ENCODE peak calls at places on chromosomes 5 and 9, in seven cellular contexts. R is brain microvascular endothelial cell, C is SJCRH30, J is left lung, O is neural progenitor cell, N is OCI-LY7, Q is IMR-90. I is an unnamed sample.
A peak's percentile ranks its signal among the peaks of the same experiment; 100 is the strongest.

GRCh38 chr9:137550241-137550621 is at the start of gene PNPLA7:
- DNase-seq in R (peak; percentile 49), C (peak; percentile 80), J (peak; percentile 93), O (peak; percentile 84), N (peak; percentile 69), Q (peak; percentile 43), I (peak; percentile 49)

GRCh38 chr9:84953797-84954695 is 284.5 kb downstream of the NTRK2 start:
- DNase-seq in R (peak; percentile 34), C (peak; percentile 69), J (peak; percentile 87), O (peak; percentile 86), N (peak; percentile 32), Q (peak; percentile 1), I (peak; percentile 87)

GRCh38 chr9:108634164-108634563 is 221.6 kb downstream of the ACTL7B start:
- DNase-seq in R (no peak), C (peak; percentile 58), J (no peak), O (no peak), N (no peak), Q (no peak), I (no peak)

GRCh38 chr9:121830441-121831140 is 179.2 kb downstream of the DAB2IP start:
- DNase-seq in R (no peak), C (no peak), J (no peak), O (no peak), N (no peak), Q (no peak), I (no peak)

GRCh38 chr5:145984072-145984471 is 47.7 kb downstream of the SH3RF2 start:
- DNase-seq in R (no peak), C (no peak), J (no peak), O (no peak), N (no peak), Q (no peak), I (no peak)

GRCh38 chr5:91281409-91281808 is 101.7 kb downstream of the ARRDC3 start:
- DNase-seq in R (no peak), C (peak; percentile 61), J (no peak), O (no peak), N (no peak), Q (peak; percentile 85), I (no peak)

GRCh38 chr9:70806872-70807271 is 314.5 kb downstream of the TRPM3 start:
- DNase-seq in R (no peak), C (no peak), J (no peak), O (no peak), N (no peak), Q (no peak), I (no peak)

GRCh38 chr5:87827561-87827960 is 414.8 kb upstream of the CCNH start:
- DNase-seq in R (no peak), C (no peak), J (no peak), O (no peak), N (no peak), Q (no peak), I (no peak)

GRCh38 chr9:6498982-6499381 is 86.0 kb downstream of the UHRF2 start:
- DNase-seq in R (peak; percentile 33), C (no peak), J (no peak), O (no peak), N (no peak), Q (peak; percentile 85), I (no peak)

GRCh38 chr5:105695916-105696315 is 1974.8 kb downstream of the EFNA5 start:
- DNase-seq in R (no peak), C (no peak), J (no peak), O (peak; percentile 43), N (no peak), Q (no peak), I (no peak)

GRCh38 chr5:14675865-14676300 is 11.4 kb downstream of the OTULIN start:
- DNase-seq in R (no peak), C (no peak), J (no peak), O (no peak), N (peak; percentile 47), Q (no peak), I (no peak)

GRCh38 chr5:91312698-91313097 is 70.4 kb downstream of the ARRDC3 start:
- DNase-seq in R (no peak), C (no peak), J (no peak), O (no peak), N (no peak), Q (no peak), I (no peak)

GRCh38 chr5:72402381-72402890 is 82.3 kb downstream of the PTCD2 start:
- DNase-seq in R (no peak), C (no peak), J (no peak), O (no peak), N (no peak), Q (peak; percentile 85), I (no peak)

GRCh38 chr9:74497750-74498615 is 848 bp downstream of the RORB start:
- DNase-seq in R (no peak), C (no peak), J (peak; percentile 76), O (peak; percentile 65), N (no peak), Q (no peak), I (no peak)

GRCh38 chr5:35470866-35471265 is 146.8 kb upstream of the SPEF2 start:
- DNase-seq in R (peak; percentile 40), C (no peak), J (peak; percentile 28), O (no peak), N (no peak), Q (peak; percentile 13), I (no peak)

DNA sequence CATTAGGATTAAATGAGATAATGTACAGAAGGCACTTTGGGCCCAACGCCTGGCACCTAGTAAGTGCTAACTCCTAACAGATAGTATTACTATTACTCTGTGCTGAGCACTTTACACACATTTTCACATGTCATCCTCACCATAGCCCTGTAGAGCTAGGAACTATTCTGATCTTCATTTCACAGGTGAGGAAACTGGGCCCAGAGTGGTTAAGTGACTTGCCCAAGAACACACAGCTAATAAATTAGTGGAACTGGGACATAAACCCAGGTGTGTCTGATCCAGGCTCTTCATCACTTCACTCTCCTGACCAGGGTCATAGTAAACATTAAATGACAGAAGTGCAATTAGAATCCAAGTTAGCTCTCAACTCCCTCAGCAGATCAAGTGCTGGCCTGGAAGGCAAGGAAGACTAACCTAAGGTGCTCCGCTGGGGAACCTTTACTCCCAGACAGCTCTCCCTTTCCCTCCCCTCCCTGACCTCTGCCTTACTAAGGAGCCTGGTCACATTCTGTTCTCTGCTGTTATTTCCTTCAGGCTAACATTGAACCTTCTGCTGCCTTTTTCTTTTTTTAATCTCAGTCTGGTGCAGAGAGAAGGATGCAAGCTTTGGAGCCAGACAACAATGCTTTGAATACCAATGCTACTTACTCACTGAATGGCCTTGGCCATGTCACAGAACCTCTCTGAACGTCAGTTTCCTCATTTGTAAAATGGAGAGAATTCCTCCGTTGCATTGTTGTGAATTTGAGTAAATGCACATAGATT is 4.1 kb upstream of the ADRA1B start:
- DNase-seq in R (peak; percentile 78), C (no peak), J (no peak), O (no peak), N (no peak), Q (peak; percentile 65), I (no peak)
- H3K27ac ChIP-seq in R (peak overlapping the region; percentile 78), C (no peak overlapping the region), J (no peak overlapping the region), O (no peak overlapping the region), N (no peak overlapping the region), Q (peak overlapping the region; percentile 2), I (no peak overlapping the region)

DNA sequence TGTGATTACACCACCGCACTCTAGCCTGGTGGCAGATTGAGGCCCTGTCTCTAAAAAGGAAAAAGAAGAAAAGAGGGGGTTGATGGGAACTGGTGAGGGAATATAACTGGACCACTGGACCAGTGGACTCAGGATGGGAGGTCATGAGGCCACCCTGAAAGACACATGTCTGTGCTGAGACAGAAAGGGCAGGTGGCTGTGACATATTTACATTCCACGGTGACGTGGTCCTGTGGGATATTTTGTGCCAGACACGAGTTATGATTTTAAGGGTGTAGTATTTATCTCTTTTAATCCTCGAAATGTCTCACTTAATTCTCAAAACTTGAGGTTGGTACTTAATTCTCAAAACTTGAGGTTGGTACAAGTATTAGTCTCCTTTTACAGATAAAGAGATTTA is 32.9 kb downstream of the LHX2 start:
- DNase-seq in R (no peak), C (no peak), J (no peak), O (no peak), N (no peak), Q (no peak), I (no peak)
- H3K27ac ChIP-seq in R (no peak overlapping the region), C (no peak overlapping the region), J (no peak overlapping the region), O (no peak overlapping the region), N (no peak overlapping the region), Q (no peak overlapping the region), I (no peak overlapping the region)

GRCh38 chr9:20658677-20659473 is 25.2 kb upstream of the FOCAD start:
- DNase-seq in R (no peak), C (no peak), J (no peak), O (peak; percentile 30), N (no peak), Q (no peak), I (no peak)

GRCh38 chr9:20659474-20659962 is 24.5 kb upstream of the FOCAD start:
- DNase-seq in R (no peak), C (no peak), J (no peak), O (no peak), N (no peak), Q (no peak), I (no peak)

GRCh38 chr9:20662156-20662555 is 21.9 kb upstream of the FOCAD start:
- DNase-seq in R (no peak), C (peak; percentile 56), J (no peak), O (peak; percentile 74), N (no peak), Q (no peak), I (no peak)

GRCh38 chr9:20664501-20664900 is 19.6 kb upstream of the FOCAD start:
- DNase-seq in R (no peak), C (no peak), J (no peak), O (peak; percentile 42), N (no peak), Q (no peak), I (no peak)

DNA sequence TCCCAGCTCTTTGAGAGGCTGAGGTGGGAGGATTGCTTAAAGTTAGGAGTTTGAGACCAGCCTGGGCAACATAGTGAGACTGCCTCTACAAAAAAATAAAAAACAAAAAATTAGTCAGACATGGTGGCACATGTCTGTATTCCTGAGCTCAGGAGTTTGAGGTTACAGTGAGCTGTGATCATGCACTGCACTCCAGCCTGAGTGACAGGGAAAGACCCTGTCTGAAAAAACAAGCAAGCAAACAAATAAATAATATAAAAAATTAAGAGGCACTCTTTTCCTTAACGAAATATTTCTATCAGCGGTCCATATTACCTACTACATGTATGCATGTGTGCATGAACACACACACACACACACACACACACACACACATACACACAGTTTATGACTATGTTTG is 20.9 kb upstream of the FOCAD start:
- DNase-seq in R (no peak), C (no peak), J (no peak), O (no peak), N (no peak), Q (no peak), I (no peak)
- H3K27ac ChIP-seq in R (no peak overlapping the region), C (no peak overlapping the region), J (no peak overlapping the region), O (no peak overlapping the region), N (no peak overlapping the region), Q (no peak overlapping the region), I (no peak overlapping the region)

GRCh38 chr9:98142182-98142924 is 23.3 kb upstream of the TRIM14 start:
- DNase-seq in R (no peak), C (peak; percentile 49), J (peak; percentile 90), O (no peak), N (no peak), Q (no peak), I (no peak)

GRCh38 chr9:98140503-98140902 is 21.5 kb upstream of the TRIM14 start:
- DNase-seq in R (no peak), C (no peak), J (no peak), O (no peak), N (no peak), Q (no peak), I (no peak)

GRCh38 chr9:98144631-98145030 is 25.6 kb upstream of the TRIM14 start:
- DNase-seq in R (no peak), C (no peak), J (no peak), O (no peak), N (no peak), Q (no peak), I (no peak)

GRCh38 chr9:98144076-98144475 is 25.1 kb upstream of the TRIM14 start:
- DNase-seq in R (no peak), C (no peak), J (no peak), O (no peak), N (no peak), Q (no peak), I (no peak)

GRCh38 chr9:98142925-98143481 is 24.0 kb upstream of the TRIM14 start:
- DNase-seq in R (no peak), C (no peak), J (no peak), O (no peak), N (no peak), Q (no peak), I (no peak)
- H3K27ac ChIP-seq in R (no peak overlapping the region), C (no peak overlapping the region), J (peak overlapping the region; percentile 80), O (no peak overlapping the region), N (no peak overlapping the region), Q (no peak overlapping the region), I (no peak overlapping the region)

I was measured in substantia nigra.